ENCODE peak calls at places on chromosomes 5 and 9, in eight cellular contexts. L, Q, S, U, M, B, W and A are unnamed samples.

GRCh38 chr9:137802021-137802420 is 75.6 kb upstream of the CACNA1B start:
- DNase-seq in Q (no peak), W (no peak), S (no peak), B (no peak), L (no peak), U (no peak), M (no peak), A (no peak)

GRCh38 chr5:60550311-60550710 is 149.7 kb downstream of the DEPDC1B start:
- DNase-seq in U (no peak), Q (no peak), W (no peak), S (no peak), L (no peak), M (no peak), B (no peak), A (no peak)

GRCh38 chr5:133688386-133688785 is 76.0 kb upstream of the FSTL4 start:
- DNase-seq in S (no peak), W (no peak), M (no peak), L (no peak), U (no peak), Q (no peak), B (no peak), A (no peak)

GRCh38 chr5:78647411-78647818 is 1.2 kb downstream of the LHFPL2 start:
- DNase-seq in W (peak), M (no peak), S (no peak), B (peak), L (no peak), U (peak), Q (no peak), A (no peak)

GRCh38 chr5:180381851-180382480 is 28.8 kb upstream of the GFPT2 start:
- DNase-seq in M (no peak), B (no peak), Q (no peak), L (no peak), U (no peak), W (no peak), S (no peak), A (no peak)

GRCh38 chr9:137632432-137633161 is 13.8 kb downstream of the EHMT1 start:
- DNase-seq in L (no peak), S (no peak), W (no peak), Q (no peak), B (no peak), U (no peak), M (no peak), A (no peak)

GRCh38 chr9:128723866-128724743 is at the start of gene ZDHHC12:
- DNase-seq in L (peak), W (peak), U (peak), S (peak), B (peak), M (peak), Q (peak), A (peak)

GRCh38 chr5:26232706-26233105 is 805.7 kb downstream of the CDH9 start:
- DNase-seq in S (no peak), W (no peak), B (no peak), M (no peak), Q (no peak), U (no peak), L (no peak), A (no peak)

GRCh38 chr9:21709464-21710058 is 92.9 kb upstream of the MTAP start:
- DNase-seq in L (peak), B (peak), U (peak), Q (peak), M (peak), S (no peak), W (no peak), A (peak)

GRCh38 chr5:61277190-61277589 is 54.9 kb upstream of the ZSWIM6 start:
- DNase-seq in L (no peak), M (no peak), S (no peak), U (peak), Q (no peak), W (no peak), B (no peak), A (no peak)

GRCh38 chr5:104951829-104952228 is 1389.2 kb upstream of the NUDT12 start:
- DNase-seq in B (no peak), Q (no peak), S (no peak), L (no peak), U (no peak), M (no peak), W (no peak), A (no peak)

GRCh38 chr9:124810513-124811355 is 33.8 kb downstream of the OLFML2A start:
- DNase-seq in S (no peak), Q (no peak), L (no peak), W (no peak), B (peak), U (no peak), M (no peak), A (no peak)

GRCh38 chr5:148831590-148832565 is 5.5 kb downstream of the ADRB2 start:
- DNase-seq in L (no peak), B (no peak), U (no peak), Q (no peak), M (no peak), S (no peak), W (no peak), A (no peak)

GRCh38 chr5:100647461-100648230 is 112.5 kb downstream of the FAM174A start:
- DNase-seq in B (peak), W (peak), U (peak), M (no peak), L (no peak), S (peak), Q (peak), A (no peak)

GRCh38 chr9:136187197-136187596 is 17.7 kb downstream of the LHX3 start:
- DNase-seq in Q (no peak), U (no peak), M (no peak), S (no peak), L (no peak), B (no peak), W (no peak), A (no peak)

GRCh38 chr5:180470966-180471582 is 23.1 kb upstream of the CNOT6 start:
- DNase-seq in U (peak), B (peak), L (no peak), S (no peak), Q (peak), M (peak), W (peak), A (peak)

GRCh38 chr5:180135967-180136641 is 64.5 kb upstream of the RNF130 start:
- DNase-seq in U (no peak), B (no peak), L (no peak), M (no peak), S (peak), Q (no peak), W (no peak), A (no peak)

GRCh38 chr9:105238302-105238701 is 6.1 kb upstream of the SLC44A1 start:
- DNase-seq in W (no peak), L (no peak), Q (no peak), U (no peak), M (no peak), S (no peak), B (no peak), A (no peak)

GRCh38 chr9:129574911-129575574 is 45.9 kb downstream of the C9orf50 start:
- DNase-seq in U (no peak), W (no peak), L (no peak), M (no peak), B (no peak), S (no peak), Q (no peak), A (no peak)

GRCh38 chr5:151095341-151096000 is 14.6 kb upstream of the TNIP1 start:
- DNase-seq in Q (no peak), S (no peak), B (peak), L (no peak), U (peak), W (peak), M (no peak), A (no peak)